ENCODE peak calls at places on chromosomes 12 and 14, in nine cellular contexts. One of them, this sample, is unnamed.

GRCh38 chr12:48031135-48031960 is 27.1 kb upstream of the COL2A1 start:
- DNase-seq in sigmoid colon: no peak
- DNase-seq in upper lobe of left lung: no peak
- DNase-seq in A549: no peak
- DNase-seq in stomach: no peak
- DNase-seq in K562: no peak
- DNase-seq in ovary: no peak
- DNase-seq in transverse colon: no peak
- DNase-seq in tibial nerve: no peak
- DNase-seq in this sample: no peak

GRCh38 chr14:100498068-100498467 is 89.1 kb downstream of the BEGAIN start:
- DNase-seq in sigmoid colon: no peak
- DNase-seq in upper lobe of left lung: no peak
- DNase-seq in A549: no peak
- DNase-seq in stomach: no peak
- DNase-seq in K562: no peak
- DNase-seq in ovary: no peak
- DNase-seq in transverse colon: no peak
- DNase-seq in tibial nerve: no peak
- DNase-seq in this sample: no peak

GRCh38 chr14:54727929-54728328 is 161.0 kb downstream of the SAMD4A start:
- DNase-seq in sigmoid colon: peak; percentile 86
- DNase-seq in upper lobe of left lung: no peak
- DNase-seq in A549: no peak
- DNase-seq in stomach: no peak
- DNase-seq in K562: no peak
- DNase-seq in ovary: no peak
- DNase-seq in transverse colon: no peak
- DNase-seq in tibial nerve: no peak
- DNase-seq in this sample: no peak

GRCh38 chr12:43282106-43282505 is 269.9 kb downstream of the ADAMTS20 start:
- DNase-seq in sigmoid colon: no peak
- DNase-seq in upper lobe of left lung: no peak
- DNase-seq in A549: peak; percentile 25
- DNase-seq in stomach: no peak
- DNase-seq in K562: no peak
- DNase-seq in ovary: no peak
- DNase-seq in transverse colon: no peak
- DNase-seq in tibial nerve: no peak
- DNase-seq in this sample: no peak

GRCh38 chr14:81686512-81686911 is 152.9 kb upstream of the SEL1L start:
- DNase-seq in sigmoid colon: no peak
- DNase-seq in upper lobe of left lung: no peak
- DNase-seq in A549: no peak
- DNase-seq in stomach: no peak
- DNase-seq in K562: no peak
- DNase-seq in ovary: no peak
- DNase-seq in transverse colon: no peak
- DNase-seq in tibial nerve: no peak
- DNase-seq in this sample: no peak

GRCh38 chr12:78018146-78018910 is 187.6 kb downstream of the NAV3 start:
- DNase-seq in sigmoid colon: peak; percentile 70
- DNase-seq in upper lobe of left lung: no peak
- DNase-seq in A549: no peak
- DNase-seq in stomach: no peak
- DNase-seq in K562: no peak
- DNase-seq in ovary: no peak
- DNase-seq in transverse colon: no peak
- DNase-seq in tibial nerve: no peak
- DNase-seq in this sample: no peak

GRCh38 chr12:14185441-14186192 is 179.9 kb upstream of the ATF7IP start:
- DNase-seq in sigmoid colon: no peak
- DNase-seq in upper lobe of left lung: no peak
- DNase-seq in A549: peak; percentile 49
- DNase-seq in stomach: peak; percentile 32
- DNase-seq in K562: peak; percentile 9
- DNase-seq in ovary: no peak
- DNase-seq in transverse colon: peak; percentile 61
- DNase-seq in tibial nerve: no peak
- DNase-seq in this sample: no peak

GRCh38 chr12:57085999-57086950 is 2.6 kb upstream of the NAB2 start:
- DNase-seq in sigmoid colon: peak; percentile 90
- DNase-seq in upper lobe of left lung: peak; percentile 69
- DNase-seq in A549: peak; percentile 77
- DNase-seq in stomach: peak; percentile 37
- DNase-seq in K562: peak; percentile 64
- DNase-seq in ovary: peak; percentile 88
- DNase-seq in transverse colon: peak; percentile 58
- DNase-seq in tibial nerve: no peak
- DNase-seq in this sample: peak; percentile 82

DNA sequence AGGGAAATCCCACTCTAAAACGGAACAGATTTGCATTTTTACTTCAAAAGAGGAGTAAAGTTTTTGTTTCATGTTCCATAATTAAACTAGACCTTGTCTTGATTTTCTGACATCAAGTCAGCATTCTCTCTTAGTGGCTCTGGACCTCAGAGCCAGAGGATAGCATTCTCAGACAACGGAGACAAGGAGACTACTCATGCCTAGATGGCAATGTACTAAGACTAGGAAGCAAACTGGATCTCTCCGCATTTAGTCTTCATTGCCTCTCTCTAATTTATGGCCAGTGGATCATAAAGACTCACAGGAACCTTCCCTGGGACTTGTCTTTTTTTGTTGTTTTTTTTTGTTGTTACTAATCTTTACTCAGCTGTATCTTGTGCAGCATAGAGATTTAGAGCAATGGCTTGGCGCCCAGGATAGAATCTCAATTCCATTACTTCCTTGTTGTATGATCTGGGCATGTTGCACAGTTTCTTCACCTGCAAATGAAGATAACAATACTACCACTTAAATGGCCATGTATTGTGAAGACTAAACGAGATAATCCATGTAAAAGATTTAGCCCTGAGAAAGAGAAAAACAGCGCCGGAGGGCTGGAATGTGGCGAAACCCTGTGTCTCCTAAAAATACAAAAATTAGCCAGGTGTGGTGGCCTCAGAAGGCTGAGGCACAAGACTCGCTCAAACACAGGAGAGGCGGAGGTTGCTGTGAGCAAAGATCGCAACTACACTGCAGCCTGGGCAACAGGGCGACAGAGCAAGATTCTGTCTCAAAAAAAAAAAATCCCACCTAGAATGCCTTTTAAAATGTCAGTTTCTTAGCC is 4.0 kb upstream of the GEMIN2 start:
- DNase-seq in sigmoid colon: no peak
- DNase-seq in upper lobe of left lung: no peak
- DNase-seq in A549: no peak
- DNase-seq in stomach: no peak
- DNase-seq in K562: no peak
- DNase-seq in ovary: no peak
- DNase-seq in transverse colon: no peak
- DNase-seq in tibial nerve: no peak
- DNase-seq in this sample: no peak
- TF ChIP-seq POLR2A in sigmoid colon: no peak
- TF ChIP-seq POLR2A in upper lobe of left lung: no peak
- TF ChIP-seq POLR2A in A549: no peak
- TF ChIP-seq POLR2A in stomach: no peak
- TF ChIP-seq POLR2A in K562: no peak
- TF ChIP-seq POLR2A in ovary: no peak
- TF ChIP-seq POLR2A in transverse colon: no peak
- TF ChIP-seq POLR2A in tibial nerve: no peak
- TF ChIP-seq POLR2A in this sample: no peak

GRCh38 chr12:2495452-2496112 is 299.2 kb upstream of the FKBP4 start:
- DNase-seq in sigmoid colon: no peak
- DNase-seq in upper lobe of left lung: no peak
- DNase-seq in A549: no peak
- DNase-seq in stomach: no peak
- DNase-seq in K562: no peak
- DNase-seq in ovary: no peak
- DNase-seq in transverse colon: no peak
- DNase-seq in tibial nerve: no peak
- DNase-seq in this sample: no peak

GRCh38 chr12:2503036-2503435 is 291.7 kb upstream of the FKBP4 start:
- DNase-seq in sigmoid colon: no peak
- DNase-seq in upper lobe of left lung: no peak
- DNase-seq in A549: no peak
- DNase-seq in stomach: no peak
- DNase-seq in K562: no peak
- DNase-seq in ovary: no peak
- DNase-seq in transverse colon: no peak
- DNase-seq in tibial nerve: no peak
- DNase-seq in this sample: no peak

GRCh38 chr12:2501464-2502181 is 293.1 kb upstream of the FKBP4 start:
- DNase-seq in sigmoid colon: no peak
- DNase-seq in upper lobe of left lung: no peak
- DNase-seq in A549: no peak
- DNase-seq in stomach: no peak
- DNase-seq in K562: no peak
- DNase-seq in ovary: no peak
- DNase-seq in transverse colon: no peak
- DNase-seq in tibial nerve: no peak
- DNase-seq in this sample: no peak

GRCh38 chr12:2494490-2495192 is 300.1 kb upstream of the FKBP4 start:
- DNase-seq in sigmoid colon: peak; percentile 78
- DNase-seq in upper lobe of left lung: no peak
- DNase-seq in A549: no peak
- DNase-seq in stomach: no peak
- DNase-seq in K562: no peak
- DNase-seq in ovary: no peak
- DNase-seq in transverse colon: peak; percentile 27
- DNase-seq in tibial nerve: no peak
- DNase-seq in this sample: no peak

DNA sequence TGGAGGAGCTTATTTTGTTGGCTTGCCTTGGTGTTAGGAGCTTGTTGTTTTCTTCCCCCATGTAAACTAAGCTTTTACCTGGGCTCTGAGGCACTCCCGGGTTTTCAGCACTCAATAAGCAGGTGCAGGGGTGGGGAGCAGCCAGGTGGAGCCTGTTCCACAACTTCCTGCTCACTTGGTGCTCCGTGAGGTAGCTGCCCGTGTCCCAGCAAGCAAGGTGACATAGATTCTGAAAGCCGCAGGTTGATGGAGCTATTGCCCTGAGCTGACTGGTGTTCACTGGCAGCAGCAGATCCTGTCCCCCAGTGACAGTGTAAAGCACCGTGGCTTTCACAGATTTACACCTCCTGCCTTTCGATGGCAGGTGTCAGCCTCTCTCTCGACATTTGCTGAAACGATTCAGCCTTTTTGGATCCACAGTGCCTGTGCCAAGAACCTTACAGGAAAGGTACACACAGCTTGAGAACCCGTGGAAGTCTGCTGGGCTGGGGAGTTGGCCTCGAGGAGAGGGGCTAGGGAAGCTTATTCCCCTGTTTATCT is 295.7 kb upstream of the FKBP4 start:
- DNase-seq in sigmoid colon: peak; percentile 33
- DNase-seq in upper lobe of left lung: no peak
- DNase-seq in A549: no peak
- DNase-seq in stomach: peak; percentile 74
- DNase-seq in K562: no peak
- DNase-seq in ovary: no peak
- DNase-seq in transverse colon: peak; percentile 58
- DNase-seq in tibial nerve: no peak
- DNase-seq in this sample: no peak
- TF ChIP-seq EP300 in sigmoid colon: no peak
- TF ChIP-seq EP300 in upper lobe of left lung: no peak
- TF ChIP-seq EP300 in A549: no peak
- TF ChIP-seq EP300 in stomach: no peak
- TF ChIP-seq EP300 in K562: no peak
- TF ChIP-seq EP300 in ovary: no peak
- TF ChIP-seq EP300 in transverse colon: no peak
- TF ChIP-seq EP300 in tibial nerve: no peak
- TF ChIP-seq EP300 in this sample: no peak

DNA sequence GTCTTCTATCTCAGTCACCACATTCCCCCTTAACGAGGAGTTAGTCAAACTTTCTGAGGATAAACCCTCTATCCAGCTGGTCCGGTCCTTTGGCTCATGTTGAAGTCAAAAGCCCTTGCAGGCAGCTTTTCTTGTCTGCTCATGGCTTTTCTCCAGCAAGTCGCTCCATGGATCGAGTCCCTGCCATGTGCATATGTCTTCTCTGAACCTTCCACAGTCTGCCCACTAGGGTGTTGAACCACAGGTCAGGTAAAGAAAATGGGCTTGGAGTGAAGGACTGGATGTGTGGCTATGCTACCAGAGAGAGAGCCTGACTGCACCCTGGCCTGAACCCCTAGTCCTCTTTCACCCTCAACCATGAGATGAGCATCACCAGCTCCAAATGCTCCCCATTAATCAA is 22.8 kb downstream of the C14orf132 start:
- DNase-seq in sigmoid colon: no peak
- DNase-seq in upper lobe of left lung: no peak
- DNase-seq in A549: no peak
- DNase-seq in stomach: no peak
- DNase-seq in K562: no peak
- DNase-seq in ovary: no peak
- DNase-seq in transverse colon: no peak
- DNase-seq in tibial nerve: no peak
- DNase-seq in this sample: peak; percentile 17
- H3K27ac ChIP-seq in sigmoid colon: no peak overlapping the region
- H3K27ac ChIP-seq in upper lobe of left lung: no peak overlapping the region
- H3K27ac ChIP-seq in A549: no peak overlapping the region
- H3K27ac ChIP-seq in stomach: no peak overlapping the region
- H3K27ac ChIP-seq in K562: no peak overlapping the region
- H3K27ac ChIP-seq in ovary: no peak overlapping the region
- H3K27ac ChIP-seq in transverse colon: no peak overlapping the region
- H3K27ac ChIP-seq in tibial nerve: no peak overlapping the region
- H3K27ac ChIP-seq in this sample: no peak overlapping the region

GRCh38 chr12:113164014-113164413 is 14.5 kb downstream of the CFAP73 start:
- DNase-seq in sigmoid colon: no peak
- DNase-seq in upper lobe of left lung: no peak
- DNase-seq in A549: no peak
- DNase-seq in stomach: no peak
- DNase-seq in K562: no peak
- DNase-seq in ovary: no peak
- DNase-seq in transverse colon: no peak
- DNase-seq in tibial nerve: no peak
- DNase-seq in this sample: no peak

GRCh38 chr12:113162102-113163029 is 12.8 kb downstream of the CFAP73 start:
- DNase-seq in sigmoid colon: no peak
- DNase-seq in upper lobe of left lung: no peak
- DNase-seq in A549: no peak
- DNase-seq in stomach: no peak
- DNase-seq in K562: peak; percentile 43
- DNase-seq in ovary: no peak
- DNase-seq in transverse colon: no peak
- DNase-seq in tibial nerve: no peak
- DNase-seq in this sample: no peak

GRCh38 chr12:113159937-113160336 is 10.4 kb downstream of the CFAP73 start:
- DNase-seq in sigmoid colon: no peak
- DNase-seq in upper lobe of left lung: no peak
- DNase-seq in A549: no peak
- DNase-seq in stomach: no peak
- DNase-seq in K562: no peak
- DNase-seq in ovary: no peak
- DNase-seq in transverse colon: no peak
- DNase-seq in tibial nerve: no peak
- DNase-seq in this sample: no peak

GRCh38 chr12:113163030-113163360 is 13.5 kb downstream of the CFAP73 start:
- DNase-seq in sigmoid colon: no peak
- DNase-seq in upper lobe of left lung: no peak
- DNase-seq in A549: no peak
- DNase-seq in stomach: no peak
- DNase-seq in K562: no peak
- DNase-seq in ovary: no peak
- DNase-seq in transverse colon: no peak
- DNase-seq in tibial nerve: no peak
- DNase-seq in this sample: no peak

DNA sequence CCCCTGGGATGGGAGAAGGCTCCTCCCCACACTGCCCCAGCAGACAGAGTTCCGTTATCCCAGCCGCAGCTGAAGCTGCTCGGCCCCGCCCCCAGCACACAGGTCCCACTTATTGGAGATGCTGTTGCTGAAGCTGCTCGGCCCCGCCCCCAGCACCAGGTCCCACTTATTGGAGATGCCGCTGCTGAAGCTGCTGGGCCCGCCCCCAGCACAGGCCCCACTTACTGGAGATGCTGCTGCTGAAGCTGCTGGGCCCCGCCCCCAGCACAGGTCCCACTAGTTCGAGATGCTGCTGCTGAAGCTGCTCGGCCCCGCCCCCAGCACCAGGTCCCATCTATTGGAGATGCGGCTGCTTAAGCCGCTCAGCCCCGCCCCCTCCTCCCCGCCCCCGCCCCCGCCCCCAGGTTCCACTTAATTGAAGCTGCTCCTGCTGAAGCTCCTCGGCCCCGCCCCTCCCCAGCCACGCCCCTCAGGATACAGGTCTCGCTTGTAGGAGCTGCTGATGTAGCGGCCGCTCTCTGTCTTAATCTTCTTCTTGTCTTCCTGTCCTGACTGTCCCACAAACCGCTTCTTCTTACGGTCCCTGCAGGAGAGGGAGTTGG is 12.0 kb downstream of the CFAP73 start:
- DNase-seq in sigmoid colon: no peak
- DNase-seq in upper lobe of left lung: no peak
- DNase-seq in A549: peak; percentile 85
- DNase-seq in stomach: no peak
- DNase-seq in K562: peak; percentile 89
- DNase-seq in ovary: no peak
- DNase-seq in transverse colon: no peak
- DNase-seq in tibial nerve: no peak
- DNase-seq in this sample: no peak
- TF ChIP-seq POLR2A in sigmoid colon: no peak
- TF ChIP-seq POLR2A in upper lobe of left lung: no peak
- TF ChIP-seq POLR2A in A549: no peak
- TF ChIP-seq POLR2A in stomach: no peak
- TF ChIP-seq POLR2A in K562: no peak
- TF ChIP-seq POLR2A in ovary: no peak
- TF ChIP-seq POLR2A in transverse colon: no peak
- TF ChIP-seq POLR2A in tibial nerve: no peak
- TF ChIP-seq POLR2A in this sample: no peak

This sample was measured in suprapubic skin.